ENCODE peak calls at places on chromosomes 11 and 22, in four cellular contexts. U is mucosa of descending colon, X is HCT116, A is NCI-H2081 treated with DMSO at 0.1 percent for 48 hours. Z is an unnamed sample.

GRCh38 chr11:78168539-78169477 is 19.6 kb downstream of the KCTD21 start:
- DNase-seq in U (peak; percentile 63), A (no peak), X (no peak), Z (no peak)

GRCh38 chr11:70763606-70764005 is 365.3 kb downstream of the CTTN start:
- DNase-seq in U (no peak), A (no peak), X (no peak), Z (no peak)

GRCh38 chr11:77096591-77097019 is 6.0 kb upstream of the OMP start:
- DNase-seq in A (no peak), X (no peak), U (peak; percentile 57), Z (no peak)

GRCh38 chr22:21761086-21761485 is 25.5 kb upstream of the YPEL1 start:
- DNase-seq in A (no peak), U (no peak), X (no peak), Z (no peak)

GRCh38 chr11:111330234-111330893 is 32.0 kb downstream of the POU2AF3 start:
- DNase-seq in U (no peak), X (no peak), A (no peak), Z (no peak)

GRCh38 chr11:13415201-13415600 is 47.8 kb downstream of the BTBD10 start:
- DNase-seq in X (no peak), U (no peak), A (no peak), Z (no peak)

GRCh38 chr11:64661146-64661545 is 61.9 kb downstream of the NRXN2 start:
- DNase-seq in U (peak; percentile 51), A (no peak), X (no peak), Z (no peak)

GRCh38 chr11:120522021-120522420 is 10.5 kb downstream of the GRIK4 start:
- DNase-seq in A (no peak), X (no peak), U (no peak), Z (no peak)

GRCh38 chr11:38006466-38006865 is 1408.4 kb upstream of the RAG2 start:
- DNase-seq in X (no peak), A (no peak), U (no peak), Z (no peak)

GRCh38 chr11:22674470-22675426 is 8.3 kb downstream of the GAS2 start:
- DNase-seq in X (no peak), A (no peak), U (no peak), Z (no peak)

GRCh38 chr11:105612766-105613165 is 2.9 kb downstream of the GRIA4 start:
- DNase-seq in A (no peak), X (no peak), U (no peak), Z (no peak)